ENCODE peak calls at places on chromosomes 13 and 19, in nine cellular contexts. M is AG20443, T is ELR, Y is hippocampal formation, J is endodermal cell, X is ecto neural progenitor cell, P is substantia nigra, B is heart right ventricle, K is HFF-Myc. S is an unnamed sample.

GRCh38 chr13:19061278-19061677 is 120.3 kb downstream of the TUBA3C start:
- DNase-seq in M (peak), T (no peak), Y (no peak), J (no peak), X (no peak), P (no peak), B (no peak), K (no peak), S (no peak)

GRCh38 chr19:9791552-9792181 is 23.1 kb upstream of the ZNF846 start:
- DNase-seq in M (peak), T (peak), Y (peak), J (peak), X (peak), P (peak), B (peak), K (peak), S (peak)

GRCh38 chr19:15252398-15253018 is 20.3 kb upstream of the EPHX3 start:
- DNase-seq in M (peak), T (peak), Y (peak), J (peak), X (no peak), P (peak), B (no peak), K (no peak), S (no peak)

GRCh38 chr19:50322234-50322633 is 6.9 kb downstream of the KCNC3 start:
- DNase-seq in M (no peak), T (no peak), Y (no peak), J (no peak), X (no peak), P (no peak), B (no peak), K (no peak), S (no peak)

GRCh38 chr19:49718511-49718910 is 27.6 kb downstream of the CPT1C start:
- DNase-seq in M (no peak), T (no peak), Y (no peak), J (no peak), X (no peak), P (no peak), B (no peak), K (no peak), S (no peak)

GRCh38 chr13:82713681-82714405 is 1168.4 kb downstream of the SLITRK1 start:
- DNase-seq in M (no peak), T (peak), Y (no peak), J (no peak), X (no peak), P (no peak), B (no peak), K (peak), S (peak)

GRCh38 chr13:36685912-36686311 is 12.1 kb downstream of the SERTM1 start:
- DNase-seq in M (peak), T (peak), Y (no peak), J (no peak), X (no peak), P (no peak), B (no peak), K (no peak), S (peak)

GRCh38 chr19:4054471-4055208 is 12.1 kb downstream of the ZBTB7A start:
- DNase-seq in M (no peak), T (no peak), Y (no peak), J (no peak), X (no peak), P (no peak), B (no peak), K (no peak), S (no peak)

GRCh38 chr13:33185853-33186252 is 99.7 kb downstream of the STARD13 start:
- DNase-seq in M (no peak), T (no peak), Y (no peak), J (peak), X (no peak), P (no peak), B (no peak), K (no peak), S (no peak)

GRCh38 chr19:41328818-41329220 is 18.8 kb downstream of the CCDC97 start:
- DNase-seq in M (no peak), T (no peak), Y (no peak), J (no peak), X (no peak), P (no peak), B (no peak), K (no peak), S (no peak)

GRCh38 chr13:111909971-111910671 is 156.8 kb upstream of the SOX1 start:
- DNase-seq in M (no peak), T (no peak), Y (no peak), J (peak), X (peak), P (no peak), B (no peak), K (no peak), S (no peak)

GRCh38 chr13:48125794-48126228 is 30.9 kb upstream of the MED4 start:
- DNase-seq in M (no peak), T (peak), Y (no peak), J (no peak), X (no peak), P (no peak), B (no peak), K (no peak), S (no peak)

GRCh38 chr13:75326173-75327131 is 155.5 kb downstream of the TBC1D4 start:
- DNase-seq in M (peak), T (no peak), Y (no peak), J (peak), X (no peak), P (no peak), B (no peak), K (no peak), S (peak)

GRCh38 chr19:11767633-11768133 is 883 bp downstream of the ZNF441 start:
- DNase-seq in M (peak), T (peak), Y (no peak), J (peak), X (peak), P (no peak), B (peak), K (no peak), S (no peak)

GRCh38 chr13:39776439-39776838 is 121.0 kb downstream of the COG6 start:
- DNase-seq in M (peak), T (peak), Y (no peak), J (no peak), X (no peak), P (no peak), B (no peak), K (peak), S (peak)

GRCh38 chr13:80924596-80924995 is 583.7 kb upstream of the SPRY2 start:
- DNase-seq in M (no peak), T (peak), Y (no peak), J (no peak), X (no peak), P (no peak), B (no peak), K (no peak), S (no peak)

GRCh38 chr19:27794444-27795042 is 1418.4 kb downstream of the UQCRFS1 start:
- DNase-seq in M (peak), T (peak), Y (peak), J (peak), X (peak), P (peak), B (peak), K (no peak), S (peak)

GRCh38 chr19:43300206-43300605 is 30.9 kb upstream of the PSG9 start:
- DNase-seq in M (no peak), T (no peak), Y (no peak), J (no peak), X (no peak), P (no peak), B (no peak), K (no peak), S (no peak)

GRCh38 chr13:51885651-51886050 is 23.9 kb downstream of the CCDC70 start:
- DNase-seq in M (no peak), T (no peak), Y (no peak), J (no peak), X (no peak), P (no peak), B (no peak), K (no peak), S (no peak)

GRCh38 chr13:40653558-40654318 is 12.7 kb downstream of the FOXO1 start:
- DNase-seq in M (no peak), T (no peak), Y (no peak), J (no peak), X (no peak), P (no peak), B (no peak), K (no peak), S (no peak)

GRCh38 chr19:44883962-44884361 is 7.1 kb upstream of the TOMM40 start:
- DNase-seq in M (no peak), T (no peak), Y (no peak), J (no peak), X (no peak), P (no peak), B (no peak), K (no peak), S (no peak)

GRCh38 chr19:47152632-47153031 is 22.0 kb downstream of the SAE1 start:
- DNase-seq in M (no peak), T (no peak), Y (no peak), J (no peak), X (no peak), P (no peak), B (no peak), K (no peak), S (peak)